ENCODE peak calls at places on chromosome X, in seven cellular contexts. A, H, F, K, U, S and P are unnamed samples. For H3K4me1, the result is how much of the 10 kb centered on the place peaks cover.

GRCh38 chrX:27976284-27976683 is 5.0 kb downstream of the DCAF8L1 start:
- DNase-seq in S (no peak), U (no peak), H (no peak), F (no peak), A (no peak), K (no peak), P (no peak)

GRCh38 chrX:17174671-17175070 is 200.3 kb upstream of the NHS start:
- DNase-seq in K (no peak), F (no peak), U (no peak), H (no peak), A (no peak), S (no peak), P (no peak)

GRCh38 chrX:42519666-42520231 is 258.2 kb downstream of the PPP1R2C start:
- DNase-seq in A (no peak), K (no peak), F (no peak), H (no peak), U (no peak), S (no peak), P (no peak)

GRCh38 chrX:46904626-46905025 is 7.6 kb upstream of the JADE3 start:
- DNase-seq in A (no peak), S (no peak), K (no peak), H (no peak), U (no peak), F (no peak), P (no peak)

GRCh38 chrX:3712080-3712869 is 1.2 kb downstream of the PRKX start:
- DNase-seq in S (no peak), A (no peak), K (no peak), H (peak), U (no peak), F (peak), P (peak)

GRCh38 chrX:19593684-19594083 is 78.4 kb upstream of the MAP3K15 start:
- DNase-seq in H (no peak), S (no peak), U (no peak), K (no peak), A (no peak), F (no peak), P (peak)

GRCh38 chrX:2697306-2697705 is 6.2 kb downstream of the CD99 start:
- DNase-seq in K (no peak), S (no peak), F (no peak), A (no peak), U (no peak), H (no peak), P (no peak)

GRCh38 chrX:109300415-109300814 is 181.5 kb downstream of the GUCY2F start:
- DNase-seq in S (no peak), U (no peak), A (no peak), F (no peak), H (no peak), K (no peak), P (no peak)

GRCh38 chrX:1450381-1451161 is 2.1 kb downstream of the ASMTL start:
- DNase-seq in A (peak), S (no peak), K (no peak), F (no peak), H (no peak), U (no peak), P (no peak)

GRCh38 chrX:34927866-34928265 is 14.7 kb upstream of the FAM47B start:
- DNase-seq in A (no peak), S (no peak), K (no peak), H (no peak), F (no peak), U (no peak), P (no peak)

GRCh38 chrX:12984629-12985303 is 9.9 kb downstream of the TMSB4X start:
- DNase-seq in K (no peak), F (no peak), H (no peak), A (peak), U (peak), S (no peak), P (no peak)

GRCh38 chrX:25523574-25523973 is 507.8 kb upstream of the ARX start:
- DNase-seq in K (no peak), A (no peak), H (no peak), S (peak), U (no peak), F (peak), P (no peak)

GRCh38 chrX:115449742-115450141 is 111.2 kb upstream of the PLS3 start:
- DNase-seq in A (peak), H (peak), S (no peak), F (no peak), U (no peak), K (no peak), P (no peak)

GRCh38 chrX:20265726-20266681 is 705 bp downstream of the RPS6KA3 start:
- DNase-seq in H (peak), U (peak), F (peak), K (peak), A (peak), S (no peak), P (peak)

GRCh38 chrX:72102760-72103159 is 29.0 kb downstream of the RTL5 start:
- DNase-seq in F (no peak), A (peak), H (no peak), U (no peak), S (no peak), K (no peak), P (no peak)

GRCh38 chrX:24298191-24298590 is 15.7 kb downstream of the SUPT20HL2 start:
- DNase-seq in A (no peak), S (no peak), H (no peak), K (no peak), U (no peak), F (peak), P (no peak)

GRCh38 chrX:122363112-122363511 is 821.0 kb upstream of the GRIA3 start:
- DNase-seq in K (no peak), H (no peak), S (no peak), U (no peak), F (no peak), A (no peak), P (no peak)

GRCh38 chrX:110131031-110131430 is 128.1 kb downstream of the TMEM164 start:
- DNase-seq in H (no peak), U (no peak), K (no peak), S (no peak), F (no peak), A (no peak), P (no peak)

GRCh38 chrX:928606-929005 is 283.8 kb downstream of the CRLF2 start:
- DNase-seq in F (no peak), A (no peak), S (no peak), K (no peak), U (no peak), H (no peak), P (no peak)

GRCh38 chrX:41616935-41617334 is 71.8 kb upstream of the GPR34 start:
- DNase-seq in H (no peak), K (no peak), F (peak), U (no peak), A (no peak), S (no peak), P (no peak)

GRCh38 chrX:119948381-119948780 is 4.8 kb upstream of the NKAP start:
- DNase-seq in U (no peak), K (no peak), A (no peak), S (no peak), H (no peak), F (no peak), P (peak)

GRCh38 chrX:39576081-39576701 is 521.6 kb downstream of the BCOR start:
- DNase-seq in U (no peak), K (no peak), F (peak), S (no peak), A (no peak), H (no peak), P (no peak)

GRCh38 chrX:68532828-68533227 is 34.0 kb downstream of the YIPF6 start:
- DNase-seq in S (no peak), U (no peak), A (no peak), F (no peak), K (no peak), H (no peak), P (no peak)

GRCh38 chrX:87664381-87664780 is 146.8 kb downstream of the KLHL4 start:
- DNase-seq in S (no peak), F (peak), U (no peak), A (no peak), H (no peak), K (no peak), P (peak)

GRCh38 chrX:103063191-103063845 is 653 bp downstream of the BEX1 start:
- DNase-seq in U (no peak), K (no peak), H (no peak), A (no peak), S (no peak), F (peak), P (peak)

GRCh38 chrX:39821011-39821708 is 276.6 kb downstream of the BCOR start:
- DNase-seq in H (no peak), U (no peak), S (peak), F (peak), A (peak), K (no peak), P (no peak)

GRCh38 chrX:135644624-135645023 is 68.8 kb upstream of the CT45A1 start:
- DNase-seq in A (no peak), F (no peak), H (no peak), U (no peak), S (no peak), K (no peak), P (no peak)

GRCh38 chrX:47941423-47941822 is 62.4 kb downstream of the ZNF182 start:
- DNase-seq in U (no peak), A (no peak), S (no peak), K (no peak), H (no peak), F (no peak), P (peak)

GRCh38 chrX:9635368-9635767 is 130.3 kb downstream of the GPR143 start:
- DNase-seq in F (no peak), S (no peak), U (no peak), A (no peak), K (no peak), H (no peak), P (no peak)

GRCh38 chrX:136880003-136880451 is 498 bp downstream of the RBMX start:
- DNase-seq in F (peak), U (peak), A (no peak), H (no peak), S (no peak), K (no peak), P (peak)

GRCh38 chrX:80751456-80751855 is 58.2 kb downstream of the BRWD3 start:
- DNase-seq in K (no peak), A (no peak), F (no peak), H (no peak), U (no peak), S (no peak), P (no peak)

GRCh38 chrX:105653891-105654290 is 168.4 kb upstream of the NRK start:
- DNase-seq in K (no peak), U (no peak), H (no peak), S (no peak), A (no peak), F (no peak), P (no peak)

GRCh38 chrX:112910418-112910817 is 69.8 kb upstream of the AMOT start:
- DNase-seq in U (no peak), F (no peak), S (no peak), A (no peak), H (no peak), K (no peak), P (no peak)

GRCh38 chrX:49072712-49073095 is 1.1 kb downstream of the PRAF2 start:
- DNase-seq in H (no peak), F (no peak), A (no peak), S (no peak), K (no peak), U (no peak), P (no peak)

DNA sequence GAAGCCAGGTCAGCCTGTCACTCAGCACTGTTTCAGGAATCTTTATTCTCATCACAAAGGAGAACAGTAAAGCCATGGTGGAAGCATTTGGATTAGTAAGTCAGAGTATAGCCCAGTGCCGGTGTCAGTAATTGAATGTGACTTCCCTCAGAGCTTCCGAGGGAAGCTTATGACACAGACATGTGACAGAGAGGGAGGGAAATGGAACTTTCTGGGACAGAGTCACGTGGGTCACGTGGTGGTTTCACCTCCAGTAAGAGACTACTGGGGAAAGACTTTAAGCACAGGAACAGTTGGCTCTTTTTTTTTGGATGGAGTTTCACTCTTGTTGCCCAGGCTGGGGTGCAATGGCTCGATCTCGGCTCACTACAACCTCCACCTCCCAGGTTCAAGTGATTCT is 53.3 kb upstream of the CCDC160 start:
- DNase-seq in K (no peak), A (no peak), U (no peak), S (no peak), H (no peak), F (peak), P (no peak)
- H3K4me1 ChIP-seq in K (under half), A (under half), U (under half), S (under half), H (under half), F (half or more), P (under half)

DNA sequence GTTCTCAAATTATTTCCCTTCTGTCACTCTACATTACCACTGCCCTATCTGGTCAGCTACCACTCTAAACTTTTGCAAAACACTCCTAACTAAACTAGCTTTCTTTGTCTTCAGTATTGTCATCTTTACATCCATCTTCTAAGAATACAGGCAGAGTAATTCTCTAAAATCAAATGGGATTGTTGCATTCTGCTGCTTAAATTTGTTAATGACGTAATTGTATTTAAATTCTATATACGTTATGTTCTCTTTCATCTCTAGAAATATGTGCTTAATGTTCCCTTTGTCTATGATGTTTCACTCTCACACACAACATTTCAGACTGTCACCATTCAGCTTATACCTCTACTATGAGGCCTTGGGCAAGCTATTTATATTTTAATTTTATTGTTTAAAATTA is 1041.1 kb upstream of the POU3F4 start:
- DNase-seq in F (no peak), A (no peak), K (no peak), H (no peak), S (no peak), U (no peak), P (no peak)
- H3K4me1 ChIP-seq in F (under half), A (under half), K (under half), H (under half), S (under half), U (under half), P (under half)

GRCh38 chrX:154738013-154738738 is 12.7 kb downstream of the GAB3 start:
- DNase-seq in S (no peak), F (no peak), U (no peak), A (no peak), K (no peak), H (no peak), P (no peak)

GRCh38 chrX:154739952-154740351 is 10.9 kb downstream of the GAB3 start:
- DNase-seq in F (no peak), U (no peak), K (no peak), S (no peak), H (no peak), A (no peak), P (no peak)

DNA sequence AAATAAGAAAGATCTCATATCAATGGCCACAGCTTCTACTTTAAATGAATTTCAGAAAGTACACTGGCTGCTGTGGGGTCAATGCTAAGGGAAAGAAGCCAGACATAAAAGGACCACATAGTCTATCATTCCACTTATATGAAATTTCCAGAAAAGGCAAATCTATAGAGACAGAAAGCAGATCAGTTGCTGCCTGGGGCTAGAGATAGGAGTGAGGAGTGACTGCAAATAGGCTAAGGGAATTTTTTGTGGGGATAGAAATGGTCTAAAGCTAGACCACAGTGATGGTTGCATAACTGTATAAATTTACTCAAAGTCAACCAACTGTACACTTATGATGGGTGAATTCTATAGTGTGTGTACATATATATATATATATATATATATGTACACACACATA is 8.3 kb downstream of the GAB3 start:
- DNase-seq in A (no peak), U (no peak), F (no peak), S (no peak), K (no peak), H (no peak), P (no peak)
- H3K4me1 ChIP-seq in A (under half), U (under half), F (under half), S (under half), K (under half), H (under half), P (under half)

GRCh38 chrX:22043872-22044271 is 11.7 kb downstream of the PHEX start:
- DNase-seq in A (no peak), K (no peak), U (no peak), F (no peak), H (no peak), S (no peak), P (no peak)
- H3K4me1 ChIP-seq in A (under half), K (under half), U (under half), F (under half), H (under half), S (under half), P (under half)

GRCh38 chrX:45803383-45803921 is 602.8 kb upstream of the DIPK2B start:
- DNase-seq in U (no peak), S (no peak), F (no peak), H (no peak), A (no peak), K (no peak), P (no peak)
- H3K4me1 ChIP-seq in U (under half), S (under half), F (under half), H (under half), A (under half), K (under half), P (under half)

GRCh38 chrX:148281920-148282319 is 218.5 kb upstream of the AFF2 start:
- DNase-seq in S (no peak), F (no peak), A (no peak), K (no peak), U (no peak), H (no peak), P (no peak)
- H3K4me1 ChIP-seq in S (under half), F (under half), A (under half), K (under half), U (under half), H (under half), P (under half)